ENCODE peak calls at places on chromosomes 12 and 14, in eight cellular contexts. One of them, this sample, is unnamed. For H3K36me3, the result is how much of the 10 kb centered on the place peaks cover.

GRCh38 chr14:75242546-75243273 is 35.9 kb upstream of the FOS start:
- DNase-seq in lower lobe of right lung: peak
- DNase-seq in fibroblast of lung: peak
- DNase-seq in CD8-positive, alpha-beta T cell: no peak
- DNase-seq in endothelial cell of umbilical vein: no peak
- DNase-seq in sigmoid colon: no peak
- DNase-seq in stomach: no peak
- DNase-seq in heart right ventricle: no peak
- DNase-seq in this sample: no peak

GRCh38 chr12:6786416-6787094 is 2.8 kb upstream of the CD4 start:
- DNase-seq in lower lobe of right lung: no peak
- DNase-seq in fibroblast of lung: no peak
- DNase-seq in CD8-positive, alpha-beta T cell: no peak
- DNase-seq in endothelial cell of umbilical vein: no peak
- DNase-seq in sigmoid colon: no peak
- DNase-seq in stomach: no peak
- DNase-seq in heart right ventricle: no peak
- DNase-seq in this sample: no peak

GRCh38 chr12:129102233-129102632 is 249.0 kb downstream of the GLT1D1 start:
- DNase-seq in lower lobe of right lung: no peak
- DNase-seq in fibroblast of lung: no peak
- DNase-seq in CD8-positive, alpha-beta T cell: no peak
- DNase-seq in endothelial cell of umbilical vein: no peak
- DNase-seq in sigmoid colon: no peak
- DNase-seq in stomach: no peak
- DNase-seq in heart right ventricle: no peak
- DNase-seq in this sample: no peak

GRCh38 chr14:93318927-93319326 is 13.9 kb downstream of the BTBD7 start:
- DNase-seq in lower lobe of right lung: no peak
- DNase-seq in fibroblast of lung: no peak
- DNase-seq in CD8-positive, alpha-beta T cell: no peak
- DNase-seq in endothelial cell of umbilical vein: no peak
- DNase-seq in sigmoid colon: no peak
- DNase-seq in stomach: no peak
- DNase-seq in heart right ventricle: no peak
- DNase-seq in this sample: no peak

GRCh38 chr12:76558684-76559276 is 791 bp downstream of the OSBPL8 start:
- DNase-seq in lower lobe of right lung: peak
- DNase-seq in fibroblast of lung: peak
- DNase-seq in CD8-positive, alpha-beta T cell: peak
- DNase-seq in endothelial cell of umbilical vein: peak
- DNase-seq in sigmoid colon: peak
- DNase-seq in stomach: peak
- DNase-seq in heart right ventricle: peak
- DNase-seq in this sample: peak

GRCh38 chr12:111335811-111336210 is 33.1 kb downstream of the PHETA1 start:
- DNase-seq in lower lobe of right lung: no peak
- DNase-seq in fibroblast of lung: no peak
- DNase-seq in CD8-positive, alpha-beta T cell: no peak
- DNase-seq in endothelial cell of umbilical vein: no peak
- DNase-seq in sigmoid colon: no peak
- DNase-seq in stomach: no peak
- DNase-seq in heart right ventricle: no peak
- DNase-seq in this sample: no peak

GRCh38 chr12:105748806-105749600 is 389.8 kb downstream of the NUAK1 start:
- DNase-seq in lower lobe of right lung: no peak
- DNase-seq in fibroblast of lung: peak
- DNase-seq in CD8-positive, alpha-beta T cell: no peak
- DNase-seq in endothelial cell of umbilical vein: peak
- DNase-seq in sigmoid colon: no peak
- DNase-seq in stomach: no peak
- DNase-seq in heart right ventricle: peak
- DNase-seq in this sample: no peak

GRCh38 chr12:129184066-129184695 is 330.9 kb downstream of the GLT1D1 start:
- DNase-seq in lower lobe of right lung: no peak
- DNase-seq in fibroblast of lung: no peak
- DNase-seq in CD8-positive, alpha-beta T cell: no peak
- DNase-seq in endothelial cell of umbilical vein: no peak
- DNase-seq in sigmoid colon: no peak
- DNase-seq in stomach: no peak
- DNase-seq in heart right ventricle: no peak
- DNase-seq in this sample: no peak

GRCh38 chr12:119576915-119577314 is 16.7 kb upstream of the TMEM233 start:
- DNase-seq in lower lobe of right lung: no peak
- DNase-seq in fibroblast of lung: no peak
- DNase-seq in CD8-positive, alpha-beta T cell: no peak
- DNase-seq in endothelial cell of umbilical vein: no peak
- DNase-seq in sigmoid colon: no peak
- DNase-seq in stomach: no peak
- DNase-seq in heart right ventricle: no peak
- DNase-seq in this sample: no peak

GRCh38 chr14:81235096-81235495 is 14.3 kb upstream of the GTF2A1 start:
- DNase-seq in lower lobe of right lung: no peak
- DNase-seq in fibroblast of lung: no peak
- DNase-seq in CD8-positive, alpha-beta T cell: no peak
- DNase-seq in endothelial cell of umbilical vein: no peak
- DNase-seq in sigmoid colon: no peak
- DNase-seq in stomach: no peak
- DNase-seq in heart right ventricle: no peak
- DNase-seq in this sample: no peak

GRCh38 chr14:102264775-102265174 is 40.2 kb downstream of the MOK start:
- DNase-seq in lower lobe of right lung: no peak
- DNase-seq in fibroblast of lung: no peak
- DNase-seq in CD8-positive, alpha-beta T cell: no peak
- DNase-seq in endothelial cell of umbilical vein: no peak
- DNase-seq in sigmoid colon: no peak
- DNase-seq in stomach: no peak
- DNase-seq in heart right ventricle: peak
- DNase-seq in this sample: no peak

GRCh38 chr12:25278274-25278673 is 27.5 kb upstream of the KRAS start:
- DNase-seq in lower lobe of right lung: no peak
- DNase-seq in fibroblast of lung: no peak
- DNase-seq in CD8-positive, alpha-beta T cell: no peak
- DNase-seq in endothelial cell of umbilical vein: no peak
- DNase-seq in sigmoid colon: no peak
- DNase-seq in stomach: no peak
- DNase-seq in heart right ventricle: no peak
- DNase-seq in this sample: no peak

GRCh38 chr12:92977326-92977725 is 48.2 kb upstream of the EEA1 start:
- DNase-seq in lower lobe of right lung: no peak
- DNase-seq in fibroblast of lung: no peak
- DNase-seq in CD8-positive, alpha-beta T cell: no peak
- DNase-seq in endothelial cell of umbilical vein: no peak
- DNase-seq in sigmoid colon: no peak
- DNase-seq in stomach: no peak
- DNase-seq in heart right ventricle: no peak
- DNase-seq in this sample: no peak

GRCh38 chr14:22598896-22599244 is 770 bp downstream of the ABHD4 start:
- DNase-seq in lower lobe of right lung: no peak
- DNase-seq in fibroblast of lung: peak
- DNase-seq in CD8-positive, alpha-beta T cell: no peak
- DNase-seq in endothelial cell of umbilical vein: peak
- DNase-seq in sigmoid colon: no peak
- DNase-seq in stomach: peak
- DNase-seq in heart right ventricle: no peak
- DNase-seq in this sample: peak

GRCh38 chr14:64799555-64799954 is 80.2 kb downstream of the SPTB start:
- DNase-seq in lower lobe of right lung: no peak
- DNase-seq in fibroblast of lung: no peak
- DNase-seq in CD8-positive, alpha-beta T cell: no peak
- DNase-seq in endothelial cell of umbilical vein: no peak
- DNase-seq in sigmoid colon: no peak
- DNase-seq in stomach: no peak
- DNase-seq in heart right ventricle: no peak
- DNase-seq in this sample: no peak

GRCh38 chr12:23484238-23484637 is 465.2 kb downstream of the SOX5 start:
- DNase-seq in lower lobe of right lung: no peak
- DNase-seq in fibroblast of lung: peak
- DNase-seq in CD8-positive, alpha-beta T cell: no peak
- DNase-seq in endothelial cell of umbilical vein: no peak
- DNase-seq in sigmoid colon: no peak
- DNase-seq in stomach: no peak
- DNase-seq in heart right ventricle: no peak
- DNase-seq in this sample: no peak

GRCh38 chr12:130956456-130957303 is 3.0 kb downstream of the ADGRD1 start:
- DNase-seq in lower lobe of right lung: no peak
- DNase-seq in fibroblast of lung: no peak
- DNase-seq in CD8-positive, alpha-beta T cell: no peak
- DNase-seq in endothelial cell of umbilical vein: no peak
- DNase-seq in sigmoid colon: no peak
- DNase-seq in stomach: no peak
- DNase-seq in heart right ventricle: no peak
- DNase-seq in this sample: no peak
- H3K27ac ChIP-seq in lower lobe of right lung: peak
- H3K27ac ChIP-seq in fibroblast of lung: no peak
- H3K27ac ChIP-seq in CD8-positive, alpha-beta T cell: no peak
- H3K27ac ChIP-seq in endothelial cell of umbilical vein: no peak
- H3K27ac ChIP-seq in sigmoid colon: no peak
- H3K27ac ChIP-seq in stomach: no peak
- H3K27ac ChIP-seq in heart right ventricle: no peak
- H3K27ac ChIP-seq in this sample: no peak

DNA sequence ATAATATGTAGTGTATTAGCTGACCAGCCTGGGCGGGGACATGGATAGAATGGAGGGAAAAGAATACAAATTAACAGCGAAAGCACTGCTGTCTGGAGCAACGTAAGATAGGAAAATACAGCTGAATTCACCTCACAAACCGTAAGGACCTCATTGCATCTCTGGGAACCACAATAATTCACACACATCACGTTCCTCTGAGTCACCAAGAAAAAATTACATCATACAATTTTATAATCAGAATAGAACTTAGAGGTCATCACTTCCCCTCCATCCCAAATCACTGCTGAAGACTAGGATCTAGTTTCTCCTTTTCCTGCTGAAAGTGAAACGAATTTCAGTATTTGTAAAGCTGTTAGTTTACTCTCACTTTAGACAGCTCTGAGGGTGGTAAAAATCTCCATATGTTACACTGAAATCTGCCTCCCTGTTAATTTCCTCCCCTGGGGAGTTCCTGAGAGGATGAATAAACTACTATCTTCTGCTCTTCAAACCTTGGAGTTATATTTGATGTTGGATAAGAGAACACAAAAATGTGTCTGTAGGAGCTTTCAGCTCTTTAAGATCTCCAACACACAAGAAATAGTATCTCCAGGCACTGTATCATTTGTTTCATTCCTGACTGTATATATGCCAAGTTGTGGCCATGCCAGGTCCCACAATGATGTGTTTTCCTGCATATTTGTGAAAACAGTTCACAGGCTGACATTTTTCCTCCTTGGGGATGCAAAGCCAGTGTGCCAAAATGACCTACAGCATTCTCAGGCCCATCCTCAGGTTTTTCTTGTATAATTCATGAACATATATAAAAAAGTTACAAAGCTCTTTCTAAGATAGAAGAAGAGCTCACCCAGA is 63.8 kb upstream of the SSTR1 start:
- DNase-seq in lower lobe of right lung: no peak
- DNase-seq in fibroblast of lung: peak
- DNase-seq in CD8-positive, alpha-beta T cell: no peak
- DNase-seq in endothelial cell of umbilical vein: peak
- DNase-seq in sigmoid colon: no peak
- DNase-seq in stomach: no peak
- DNase-seq in heart right ventricle: no peak
- DNase-seq in this sample: no peak
- H3K4me3 ChIP-seq in lower lobe of right lung: no peak
- H3K4me3 ChIP-seq in fibroblast of lung: no peak
- H3K4me3 ChIP-seq in CD8-positive, alpha-beta T cell: no peak
- H3K4me3 ChIP-seq in endothelial cell of umbilical vein: no peak
- H3K4me3 ChIP-seq in sigmoid colon: no peak
- H3K4me3 ChIP-seq in stomach: no peak
- H3K4me3 ChIP-seq in heart right ventricle: no peak
- H3K4me3 ChIP-seq in this sample: no peak

GRCh38 chr12:116010467-116010866 is 267.0 kb downstream of the MED13L start:
- DNase-seq in lower lobe of right lung: no peak
- DNase-seq in fibroblast of lung: no peak
- DNase-seq in CD8-positive, alpha-beta T cell: no peak
- DNase-seq in endothelial cell of umbilical vein: no peak
- DNase-seq in sigmoid colon: no peak
- DNase-seq in stomach: no peak
- DNase-seq in heart right ventricle: no peak
- DNase-seq in this sample: no peak

GRCh38 chr12:116015525-116015924 is 262.0 kb downstream of the MED13L start:
- DNase-seq in lower lobe of right lung: no peak
- DNase-seq in fibroblast of lung: peak
- DNase-seq in CD8-positive, alpha-beta T cell: no peak
- DNase-seq in endothelial cell of umbilical vein: peak
- DNase-seq in sigmoid colon: no peak
- DNase-seq in stomach: no peak
- DNase-seq in heart right ventricle: no peak
- DNase-seq in this sample: peak

GRCh38 chr12:116009805-116010204 is 267.7 kb downstream of the MED13L start:
- DNase-seq in lower lobe of right lung: no peak
- DNase-seq in fibroblast of lung: no peak
- DNase-seq in CD8-positive, alpha-beta T cell: no peak
- DNase-seq in endothelial cell of umbilical vein: no peak
- DNase-seq in sigmoid colon: no peak
- DNase-seq in stomach: no peak
- DNase-seq in heart right ventricle: no peak
- DNase-seq in this sample: no peak

GRCh38 chr12:116012757-116013156 is 264.7 kb downstream of the MED13L start:
- DNase-seq in lower lobe of right lung: no peak
- DNase-seq in fibroblast of lung: no peak
- DNase-seq in CD8-positive, alpha-beta T cell: no peak
- DNase-seq in endothelial cell of umbilical vein: no peak
- DNase-seq in sigmoid colon: no peak
- DNase-seq in stomach: no peak
- DNase-seq in heart right ventricle: no peak
- DNase-seq in this sample: no peak

GRCh38 chr12:116011217-116011616 is 266.3 kb downstream of the MED13L start:
- DNase-seq in lower lobe of right lung: no peak
- DNase-seq in fibroblast of lung: no peak
- DNase-seq in CD8-positive, alpha-beta T cell: no peak
- DNase-seq in endothelial cell of umbilical vein: no peak
- DNase-seq in sigmoid colon: no peak
- DNase-seq in stomach: no peak
- DNase-seq in heart right ventricle: no peak
- DNase-seq in this sample: no peak
- H3K36me3 ChIP-seq in lower lobe of right lung: half or more
- H3K36me3 ChIP-seq in fibroblast of lung: under half
- H3K36me3 ChIP-seq in CD8-positive, alpha-beta T cell: half or more
- H3K36me3 ChIP-seq in endothelial cell of umbilical vein: under half
- H3K36me3 ChIP-seq in sigmoid colon: half or more
- H3K36me3 ChIP-seq in stomach: under half
- H3K36me3 ChIP-seq in heart right ventricle: under half
- H3K36me3 ChIP-seq in this sample: under half

DNA sequence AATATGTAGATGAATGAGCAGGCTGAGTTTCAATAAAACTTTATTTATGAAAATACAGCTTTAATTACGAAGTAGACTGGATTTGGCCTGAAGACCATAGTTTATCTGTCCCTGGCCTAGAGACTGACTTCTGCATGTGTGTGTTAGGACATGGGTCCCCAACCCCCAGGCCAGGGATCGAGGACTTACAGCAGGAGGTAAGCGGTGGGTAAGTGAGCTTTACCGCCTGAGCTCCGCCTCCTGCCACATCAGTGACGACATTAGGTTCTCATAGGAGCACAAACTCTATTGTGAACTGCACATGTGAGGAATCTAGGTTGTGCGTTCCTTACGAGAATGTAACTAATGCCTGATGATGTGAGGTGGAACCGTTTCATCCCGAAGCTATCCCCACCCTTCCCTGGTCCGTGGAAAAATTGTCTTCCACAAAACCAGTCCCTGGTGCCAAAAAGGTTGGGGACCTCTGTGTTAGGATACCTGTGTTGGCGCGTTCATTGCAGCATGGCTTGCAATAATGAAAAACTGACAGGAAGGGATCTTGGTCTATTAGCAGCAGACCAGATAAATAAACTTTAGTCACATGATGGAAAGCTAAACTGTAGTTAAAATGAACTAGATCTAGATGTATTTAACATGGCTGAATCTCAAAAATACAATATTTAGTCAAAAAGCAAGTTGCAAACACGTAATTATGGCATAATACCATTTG is 4.1 kb downstream of the GLRX5 start:
- DNase-seq in lower lobe of right lung: no peak
- DNase-seq in fibroblast of lung: no peak
- DNase-seq in CD8-positive, alpha-beta T cell: no peak
- DNase-seq in endothelial cell of umbilical vein: no peak
- DNase-seq in sigmoid colon: no peak
- DNase-seq in stomach: no peak
- DNase-seq in heart right ventricle: no peak
- DNase-seq in this sample: no peak
- H3K27ac ChIP-seq in lower lobe of right lung: no peak
- H3K27ac ChIP-seq in fibroblast of lung: no peak
- H3K27ac ChIP-seq in CD8-positive, alpha-beta T cell: no peak
- H3K27ac ChIP-seq in endothelial cell of umbilical vein: no peak
- H3K27ac ChIP-seq in sigmoid colon: no peak
- H3K27ac ChIP-seq in stomach: no peak
- H3K27ac ChIP-seq in heart right ventricle: no peak
- H3K27ac ChIP-seq in this sample: no peak

This sample was measured in small intestine.